ENCODE peak calls at places on chromosomes 2 and 18, in five cellular contexts. M is retina, I is foreskin fibroblast, K is posterior cingulate gyrus, W is ecto neural progenitor cell. R is an unnamed sample.

GRCh38 chr18:24270358-24270936 is 127.2 kb downstream of the OSBPL1A start:
- DNase-seq in K (no peak), M (no peak), W (no peak), I (peak), R (no peak)

GRCh38 chr18:22609642-22610041 is 191.9 kb upstream of the CTAGE1 start:
- DNase-seq in M (no peak), W (no peak), K (no peak), I (no peak), R (no peak)

GRCh38 chr2:229096667-229097066 is 174.4 kb downstream of the PID1 start:
- DNase-seq in W (no peak), K (no peak), I (no peak), M (no peak), R (no peak)

GRCh38 chr2:65678779-65679394 is 246.5 kb upstream of the SPRED2 start:
- DNase-seq in W (no peak), K (no peak), M (no peak), I (no peak), R (no peak)

GRCh38 chr2:182980115-182980514 is 58.1 kb downstream of the NCKAP1 start:
- DNase-seq in M (no peak), I (peak), K (no peak), W (no peak), R (no peak)

GRCh38 chr2:64448069-64448468 is 5.9 kb upstream of the LGALSL start:
- DNase-seq in K (peak), M (peak), I (no peak), W (no peak), R (peak)

GRCh38 chr2:38261569-38262513 is 115.2 kb downstream of the ATL2 start:
- DNase-seq in K (no peak), W (no peak), M (peak), I (no peak), R (no peak)

GRCh38 chr2:60359569-60359968 is 193.9 kb downstream of the BCL11A start:
- DNase-seq in M (no peak), I (no peak), K (no peak), W (no peak), R (no peak)

GRCh38 chr18:13377496-13377895 is 158.9 kb downstream of the LDLRAD4 start:
- DNase-seq in M (no peak), I (no peak), W (no peak), K (no peak), R (no peak)

GRCh38 chr2:132276571-132276981 is 114.8 kb upstream of the ANKRD30BL start:
- DNase-seq in K (no peak), W (no peak), I (no peak), M (no peak), R (peak)

GRCh38 chr2:159906315-159906714 is 108.3 kb upstream of the CD302 start:
- DNase-seq in K (no peak), I (no peak), M (no peak), W (no peak), R (no peak)

GRCh38 chr18:76503999-76504398 is 9.0 kb upstream of the ZNF516 start:
- DNase-seq in W (no peak), I (no peak), K (no peak), M (peak), R (no peak)

GRCh38 chr2:217790681-217791392 is 212.0 kb downstream of the TNS1 start:
- DNase-seq in W (no peak), M (no peak), I (peak), K (no peak), R (peak)

GRCh38 chr2:17918789-17919188 is 40.3 kb downstream of the KCNS3 start:
- DNase-seq in I (no peak), M (no peak), K (no peak), W (no peak), R (no peak)

GRCh38 chr18:46624127-46624526 is 32.9 kb downstream of the LOXHD1 start:
- DNase-seq in M (no peak), K (peak), W (no peak), I (no peak), R (peak)

GRCh38 chr18:35376742-35377695 is at the start of gene ZNF396:
- DNase-seq in I (peak), M (peak), K (peak), W (peak), R (peak)

GRCh38 chr2:178109813-178110212 is 2.4 kb upstream of the RBM45 start:
- DNase-seq in I (peak), W (no peak), M (peak), K (no peak), R (no peak)

GRCh38 chr18:55228707-55229106 is 269.4 kb upstream of the CCDC68 start:
- DNase-seq in I (peak), W (peak), K (no peak), M (no peak), R (no peak)

GRCh38 chr18:57784034-57784815 is 18.9 kb downstream of the ATP8B1 start:
- DNase-seq in M (no peak), W (no peak), K (no peak), I (peak), R (no peak)

GRCh38 chr2:19607931-19608762 is 249.7 kb upstream of the OSR1 start:
- DNase-seq in W (no peak), M (no peak), I (peak), K (no peak), R (no peak)

R was measured in esophagus muscularis mucosa.